ENCODE peak calls at places on chromosomes 7 and 10, in seven cellular contexts. J, C, A, E, W, R and Q are unnamed samples.

GRCh38 chr7:40608321-40609075 is 473.7 kb downstream of the SUGCT start:
- DNase-seq in J (no peak), C (peak), A (no peak), E (no peak), W (no peak), R (no peak), Q (peak)

GRCh38 chr10:77746313-77746712 is 108.7 kb upstream of the KCNMA1 start:
- DNase-seq in J (no peak), C (peak), A (no peak), E (no peak), W (no peak), R (no peak), Q (peak)

GRCh38 chr10:98361131-98361633 is 53.8 kb downstream of the PYROXD2 start:
- DNase-seq in J (peak), C (peak), A (no peak), E (no peak), W (no peak), R (peak), Q (peak)

GRCh38 chr7:128932862-128933821 is 4.6 kb upstream of the IRF5 start:
- DNase-seq in J (peak), C (no peak), A (no peak), E (no peak), W (no peak), R (no peak), Q (no peak)

GRCh38 chr10:70589762-70590662 is 12.5 kb downstream of the PRF1 start:
- DNase-seq in J (no peak), C (no peak), A (no peak), E (no peak), W (no peak), R (peak), Q (peak)

GRCh38 chr10:26755443-26755903 is 58.0 kb downstream of the PDSS1 start:
- DNase-seq in J (peak), C (peak), A (no peak), E (no peak), W (no peak), R (no peak), Q (peak)

GRCh38 chr10:20993387-20994170 is 96.5 kb upstream of the NEBL start:
- DNase-seq in J (no peak), C (peak), A (no peak), E (no peak), W (no peak), R (no peak), Q (peak)

GRCh38 chr7:128081351-128081750 is 50.1 kb upstream of the LRRC4 start:
- DNase-seq in J (no peak), C (no peak), A (no peak), E (no peak), W (no peak), R (no peak), Q (no peak)

GRCh38 chr7:6725003-6725402 is 18.3 kb upstream of the ZNF12 start:
- DNase-seq in J (no peak), C (no peak), A (no peak), E (no peak), W (no peak), R (no peak), Q (no peak)

GRCh38 chr7:1586126-1586826 is 16.4 kb upstream of the PSMG3 start:
- DNase-seq in J (no peak), C (no peak), A (no peak), E (no peak), W (no peak), R (no peak), Q (no peak)

GRCh38 chr10:107894521-107894920 is 730.0 kb upstream of the SORCS1 start:
- DNase-seq in J (no peak), C (no peak), A (no peak), E (no peak), W (no peak), R (no peak), Q (no peak)

GRCh38 chr7:141156446-141156845 is 82.6 kb downstream of the TMEM178B start:
- DNase-seq in J (no peak), C (no peak), A (no peak), E (no peak), W (no peak), R (no peak), Q (no peak)

GRCh38 chr10:13224210-13224995 is 9.8 kb downstream of the UCMA start:
- DNase-seq in J (peak), C (no peak), A (no peak), E (no peak), W (no peak), R (no peak), Q (no peak)